ENCODE peak calls at places on chromosomes 5 and 9, in nine cellular contexts. U is psoas muscle, M is right lobe of liver, G is upper lobe of right lung, V is mammary epithelial cell, A is heart left ventricle, W is PC-3, P is A673, K is cardiac muscle cell. O is an unnamed sample.

GRCh38 chr5:97545856-97546570 is 363.0 kb upstream of the RIOK2 start:
- DNase-seq in V (no peak), G (no peak), K (peak; percentile 41), P (no peak), M (no peak), U (no peak), A (no peak), W (no peak), O (no peak)

GRCh38 chr9:105507096-105507495 is 50.8 kb upstream of the FKTN start:
- DNase-seq in K (no peak), W (no peak), V (no peak), M (no peak), P (no peak), G (no peak), U (no peak), A (no peak), O (no peak)

GRCh38 chr5:132753135-132753987 is 6.1 kb downstream of the CCNI2 start:
- DNase-seq in K (no peak), M (no peak), V (peak; percentile 24), A (no peak), U (no peak), W (no peak), G (no peak), P (no peak), O (no peak)

GRCh38 chr9:134719331-134719730 is 77.7 kb downstream of the COL5A1 start:
- DNase-seq in U (no peak), P (no peak), K (no peak), G (no peak), V (no peak), W (no peak), A (no peak), M (no peak), O (no peak)

GRCh38 chr9:80504525-80505235 is 932.9 kb downstream of the TLE4 start:
- DNase-seq in U (no peak), M (no peak), V (no peak), K (peak; percentile 6), W (no peak), A (no peak), P (no peak), G (no peak), O (no peak)

GRCh38 chr5:56426658-56427057 is 193.5 kb upstream of the ANKRD55 start:
- DNase-seq in M (no peak), W (no peak), G (no peak), A (no peak), K (no peak), U (no peak), V (no peak), P (no peak), O (no peak)

GRCh38 chr5:178492278-178492677 is 97.9 kb downstream of the COL23A1 start:
- DNase-seq in G (no peak), U (no peak), P (no peak), V (no peak), K (no peak), W (no peak), A (no peak), M (no peak), O (no peak)

GRCh38 chr9:72442212-72442607 is 77.2 kb upstream of the ZFAND5 start:
- DNase-seq in P (peak; percentile 6), G (no peak), W (peak; percentile 84), M (no peak), K (peak; percentile 80), U (no peak), V (peak; percentile 75), A (no peak), O (peak; percentile 56)

GRCh38 chr5:175741556-175741955 is 83.7 kb downstream of the HRH2 start:
- DNase-seq in G (no peak), A (no peak), W (no peak), K (no peak), V (no peak), U (no peak), M (no peak), P (no peak), O (no peak)

GRCh38 chr5:36880761-36881160 is 4.2 kb downstream of the NIPBL start:
- DNase-seq in U (no peak), W (no peak), A (no peak), K (peak; percentile 13), P (no peak), G (no peak), V (peak; percentile 25), M (no peak), O (no peak)

GRCh38 chr9:16131269-16131668 is 578.4 kb downstream of the CCDC171 start:
- DNase-seq in K (peak; percentile 71), A (no peak), U (no peak), V (peak; percentile 34), G (no peak), M (no peak), P (peak; percentile 27), W (peak; percentile 51), O (no peak)

GRCh38 chr9:86667307-86667706 is 280.0 kb downstream of the GAS1 start:
- DNase-seq in K (peak; percentile 40), M (no peak), V (peak; percentile 23), G (no peak), U (no peak), P (peak; percentile 50), W (no peak), A (no peak), O (peak; percentile 18)

GRCh38 chr9:83707518-83707767 is 315 bp downstream of the UBQLN1 start:
- DNase-seq in W (peak; percentile 42), U (peak; percentile 84), A (no peak), M (no peak), V (peak; percentile 84), P (no peak), G (no peak), K (no peak), O (no peak)

GRCh38 chr9:108478871-108479332 is 376.9 kb downstream of the ACTL7B start:
- DNase-seq in K (peak; percentile 72), A (no peak), W (peak; percentile 91), U (no peak), V (peak; percentile 93), P (no peak), M (no peak), G (no peak), O (peak; percentile 66)

GRCh38 chr5:177473461-177473991 is at the start of gene DBN1:
- DNase-seq in W (peak; percentile 61), U (peak; percentile 62), K (peak; percentile 72), A (peak; percentile 69), P (peak; percentile 72), G (peak; percentile 75), V (no peak), M (no peak), O (no peak)

GRCh38 chr9:108443741-108444140 is 412.0 kb downstream of the ACTL7B start:
- DNase-seq in W (peak; percentile 81), U (no peak), M (no peak), A (no peak), K (peak; percentile 68), V (peak; percentile 48), G (no peak), P (no peak), O (peak; percentile 18)

GRCh38 chr9:18173923-18174322 is 300.0 kb upstream of the ADAMTSL1 start:
- DNase-seq in V (no peak), G (no peak), A (no peak), W (no peak), K (no peak), P (no peak), U (no peak), M (no peak), O (no peak)

DNA sequence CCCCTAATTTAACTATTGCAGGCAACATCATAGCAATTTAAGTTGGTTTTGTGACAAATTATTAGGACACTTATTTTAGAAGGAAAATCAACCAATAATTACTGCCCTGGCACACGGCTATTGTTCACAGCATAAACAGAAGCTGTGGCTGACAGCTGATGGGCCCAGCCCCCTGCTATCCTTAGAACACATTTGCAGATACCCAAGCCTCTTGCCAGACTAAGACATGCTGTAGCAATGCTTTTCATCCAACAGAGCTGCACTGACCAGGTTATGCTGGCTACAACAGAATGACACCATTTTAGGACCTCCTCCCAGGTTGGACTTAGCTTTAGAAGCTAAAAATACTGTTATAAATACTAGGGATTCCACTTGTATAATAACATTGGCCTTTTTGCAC is 852.7 kb upstream of the DMAC1 start:
- DNase-seq in U (no peak), W (no peak), K (no peak), M (no peak), G (no peak), A (no peak), V (no peak), P (no peak), O (no peak)
- H3K4me3 ChIP-seq in U (no peak overlapping the region), W (no peak overlapping the region), K (no peak overlapping the region), M (no peak overlapping the region), G (no peak overlapping the region), A (no peak overlapping the region), V (no peak overlapping the region), P (no peak overlapping the region), O (no peak overlapping the region)

GRCh38 chr5:2184563-2185540 is 302.1 kb upstream of the IRX4 start:
- DNase-seq in U (no peak), A (no peak), K (no peak), M (peak; percentile 17), G (no peak), W (no peak), P (no peak), V (no peak), O (no peak)
- TF ChIP-seq CTCF in U (no peak), A (no peak), K (no peak), M (no peak), G (no peak), W (no peak), P (no peak), V (no peak), O (no peak)

GRCh38 chr9:131080589-131080988 is 15.7 kb upstream of the AIF1L start:
- DNase-seq in V (peak; percentile 61), P (no peak), A (no peak), G (no peak), K (no peak), U (no peak), M (no peak), W (peak; percentile 46), O (no peak)
- H3K27ac ChIP-seq in V (no peak overlapping the region), P (no peak overlapping the region), A (no peak overlapping the region), G (no peak overlapping the region), K (no peak overlapping the region), U (no peak overlapping the region), M (no peak overlapping the region), W (no peak overlapping the region), O (no peak overlapping the region)

GRCh38 chr5:16427572-16427971 is 38.0 kb downstream of the ZNF622 start:
- DNase-seq in U (no peak), A (no peak), W (no peak), V (no peak), P (peak; percentile 9), G (no peak), K (no peak), M (no peak), O (no peak)

GRCh38 chr5:16428359-16428758 is 37.2 kb downstream of the ZNF622 start:
- DNase-seq in A (no peak), K (no peak), U (no peak), G (no peak), V (no peak), P (no peak), M (no peak), W (no peak), O (no peak)

GRCh38 chr5:16430349-16431089 is 35.1 kb downstream of the ZNF622 start:
- DNase-seq in K (no peak), M (no peak), P (no peak), U (no peak), G (no peak), V (no peak), A (peak; percentile 29), W (no peak), O (no peak)

GRCh38 chr5:16431482-16431881 is 34.1 kb downstream of the ZNF622 start:
- DNase-seq in V (no peak), W (no peak), G (no peak), A (no peak), M (no peak), K (no peak), U (no peak), P (peak; percentile 2), O (no peak)
- H3K4me3 ChIP-seq in V (no peak overlapping the region), W (no peak overlapping the region), G (no peak overlapping the region), A (no peak overlapping the region), M (no peak overlapping the region), K (no peak overlapping the region), U (no peak overlapping the region), P (no peak overlapping the region), O (no peak overlapping the region)

GRCh38 chr9:109953813-109954489 is 174.0 kb downstream of the PALM2AKAP2 start:
- DNase-seq in K (no peak), P (no peak), U (no peak), A (no peak), V (no peak), W (no peak), G (no peak), M (no peak), O (no peak)
- TF ChIP-seq CTCF in K (no peak), P (peak; percentile 29), U (no peak), A (no peak), V (peak; percentile 24), W (peak; percentile 42), G (peak; percentile 12), M (no peak), O (peak; percentile 10)